ENCODE peak calls at places on chromosome 17, in six cellular contexts. P is EH, H is thoracic aorta, U is midbrain, K is stomach, I is substantia nigra. G is an unnamed sample.

GRCh38 chr17:50394711-50395110 is 2.6 kb downstream of the LRRC59 start:
- DNase-seq in P (peak), K (no peak), I (no peak), H (no peak), U (no peak), G (no peak)

GRCh38 chr17:50508573-50509460 is 578 bp downstream of the MYCBPAP start:
- DNase-seq in H (no peak), I (no peak), K (no peak), P (no peak), U (no peak), G (no peak)

GRCh38 chr17:73870035-73870434 is 225.8 kb upstream of the SDK2 start:
- DNase-seq in P (no peak), I (no peak), U (no peak), H (no peak), K (no peak), G (no peak)

GRCh38 chr17:47252766-47253512 is 688 bp upstream of the ITGB3 start:
- DNase-seq in H (no peak), K (no peak), U (no peak), I (no peak), P (no peak), G (peak)

GRCh38 chr17:67585077-67585602 is 132.6 kb upstream of the NOL11 start:
- DNase-seq in H (no peak), K (no peak), U (no peak), I (no peak), P (peak), G (no peak)

GRCh38 chr17:38605852-38606645 is at the start of gene SRCIN1:
- DNase-seq in P (peak), K (peak), U (peak), H (no peak), I (no peak), G (peak)

GRCh38 chr17:8176998-8177731 is 985 bp upstream of the TMEM107 start:
- DNase-seq in H (no peak), I (no peak), P (no peak), K (no peak), U (no peak), G (no peak)

GRCh38 chr17:32285770-32286517 is 20.3 kb downstream of the RHBDL3 start:
- DNase-seq in I (peak), K (no peak), P (no peak), H (no peak), U (peak), G (no peak)

GRCh38 chr17:68461122-68461539 is 3.8 kb upstream of the WIPI1 start:
- DNase-seq in H (no peak), K (no peak), I (no peak), U (no peak), P (no peak), G (no peak)

GRCh38 chr17:73201215-73202069 is 8.6 kb downstream of the COG1 start:
- DNase-seq in P (peak), H (no peak), U (no peak), K (no peak), I (no peak), G (no peak)

GRCh38 chr17:76543482-76544122 is 3.8 kb downstream of the PRCD start:
- DNase-seq in H (no peak), P (no peak), K (no peak), U (peak), I (no peak), G (no peak)

GRCh38 chr17:35242805-35243458 is at the start of gene SLFN5:
- DNase-seq in I (peak), H (peak), U (peak), P (peak), K (peak), G (peak)

GRCh38 chr17:55265434-55266021 is 768 bp downstream of the HLF start:
- DNase-seq in K (no peak), P (no peak), I (no peak), U (no peak), H (no peak), G (no peak)

GRCh38 chr17:73464447-73464846 is 152.6 kb upstream of the CDC42EP4 start:
- DNase-seq in H (no peak), I (no peak), U (no peak), P (no peak), K (no peak), G (no peak)

GRCh38 chr17:48588519-48588918 is 1.5 kb downstream of the HOXB3 start:
- DNase-seq in U (no peak), I (no peak), H (no peak), P (no peak), K (no peak), G (no peak)

GRCh38 chr17:75611746-75612437 is 21.3 kb upstream of the SMIM5 start:
- DNase-seq in U (no peak), P (no peak), I (no peak), K (no peak), H (no peak), G (no peak)

GRCh38 chr17:38898812-38899348 is 26.5 kb upstream of the LASP1NB start:
- DNase-seq in I (no peak), H (no peak), U (no peak), P (no peak), K (peak), G (no peak)

GRCh38 chr17:64635647-64636305 is 26.3 kb downstream of the SMURF2 start:
- DNase-seq in U (no peak), H (no peak), P (peak), K (no peak), I (no peak), G (no peak)

GRCh38 chr17:81526662-81527571 is 1.3 kb upstream of the FSCN2 start:
- DNase-seq in I (no peak), H (no peak), U (no peak), P (no peak), K (no peak), G (no peak)

GRCh38 chr17:80455328-80455710 is 21.1 kb downstream of the NPTX1 start:
- DNase-seq in I (no peak), H (no peak), P (peak), K (peak), U (peak), G (no peak)

GRCh38 chr17:64349949-64350348 is 40.7 kb downstream of the PECAM1 start:
- DNase-seq in U (no peak), H (no peak), P (no peak), I (no peak), K (no peak), G (no peak)

G was measured in ascending aorta.